ENCODE peak calls at places on chromosomes 16 and 17, in five cellular contexts. One of them, this sample, is unnamed.

GRCh38 chr17:31535581-31535981 is 144.1 kb downstream of the RAB11FIP4 start:
- DNase-seq in MM.1S: peak; percentile 89
- DNase-seq in tibial artery: no peak
- DNase-seq in epithelial cell of esophagus: no peak
- DNase-seq in lower leg skin: no peak
- DNase-seq in this sample: no peak

GRCh38 chr16:11670171-11671131 is 2.2 kb downstream of the SNN start:
- DNase-seq in tibial artery: peak; percentile 78
- DNase-seq in lower leg skin: no peak
- DNase-seq in MM.1S: no peak
- DNase-seq in epithelial cell of esophagus: peak; percentile 30
- DNase-seq in this sample: no peak

GRCh38 chr17:63702223-63702577 is 2.3 kb upstream of the LIMD2 start:
- DNase-seq in epithelial cell of esophagus: no peak
- DNase-seq in MM.1S: no peak
- DNase-seq in lower leg skin: no peak
- DNase-seq in tibial artery: peak; percentile 66
- DNase-seq in this sample: no peak

GRCh38 chr16:15865742-15866141 is 8.9 kb upstream of the MYH11 start:
- DNase-seq in epithelial cell of esophagus: no peak
- DNase-seq in lower leg skin: no peak
- DNase-seq in tibial artery: no peak
- DNase-seq in MM.1S: no peak
- DNase-seq in this sample: no peak

GRCh38 chr17:6098466-6099180 is 28.4 kb downstream of the WSCD1 start:
- DNase-seq in tibial artery: peak; percentile 61
- DNase-seq in lower leg skin: no peak
- DNase-seq in MM.1S: no peak
- DNase-seq in epithelial cell of esophagus: no peak
- DNase-seq in this sample: no peak

GRCh38 chr17:45646288-45646988 is 137.7 kb upstream of the CRHR1 start:
- DNase-seq in epithelial cell of esophagus: no peak
- DNase-seq in lower leg skin: no peak
- DNase-seq in tibial artery: peak; percentile 24
- DNase-seq in MM.1S: no peak
- DNase-seq in this sample: no peak

GRCh38 chr17:50681260-50682200 is 26.2 kb downstream of the ANKRD40 start:
- DNase-seq in lower leg skin: no peak
- DNase-seq in MM.1S: no peak
- DNase-seq in epithelial cell of esophagus: peak; percentile 81
- DNase-seq in tibial artery: peak; percentile 70
- DNase-seq in this sample: no peak

GRCh38 chr16:87709677-87710076 is 56.1 kb downstream of the KLHDC4 start:
- DNase-seq in MM.1S: no peak
- DNase-seq in epithelial cell of esophagus: no peak
- DNase-seq in tibial artery: no peak
- DNase-seq in lower leg skin: no peak
- DNase-seq in this sample: no peak

GRCh38 chr16:86044241-86044671 is 145.3 kb downstream of the IRF8 start:
- DNase-seq in tibial artery: no peak
- DNase-seq in lower leg skin: no peak
- DNase-seq in epithelial cell of esophagus: no peak
- DNase-seq in MM.1S: no peak
- DNase-seq in this sample: no peak

GRCh38 chr17:7716901-7717755 is at the start of gene DNAH2:
- DNase-seq in MM.1S: no peak
- DNase-seq in epithelial cell of esophagus: peak; percentile 92
- DNase-seq in lower leg skin: peak; percentile 56
- DNase-seq in tibial artery: peak; percentile 82
- DNase-seq in this sample: no peak

GRCh38 chr17:44314869-44315661 is 6.7 kb downstream of the RUNDC3A start:
- DNase-seq in lower leg skin: no peak
- DNase-seq in MM.1S: peak; percentile 27
- DNase-seq in tibial artery: no peak
- DNase-seq in epithelial cell of esophagus: peak; percentile 72
- DNase-seq in this sample: no peak

GRCh38 chr17:47897561-47897960 is 1.5 kb downstream of the SP2 start:
- DNase-seq in MM.1S: no peak
- DNase-seq in tibial artery: no peak
- DNase-seq in epithelial cell of esophagus: no peak
- DNase-seq in lower leg skin: no peak
- DNase-seq in this sample: no peak

DNA sequence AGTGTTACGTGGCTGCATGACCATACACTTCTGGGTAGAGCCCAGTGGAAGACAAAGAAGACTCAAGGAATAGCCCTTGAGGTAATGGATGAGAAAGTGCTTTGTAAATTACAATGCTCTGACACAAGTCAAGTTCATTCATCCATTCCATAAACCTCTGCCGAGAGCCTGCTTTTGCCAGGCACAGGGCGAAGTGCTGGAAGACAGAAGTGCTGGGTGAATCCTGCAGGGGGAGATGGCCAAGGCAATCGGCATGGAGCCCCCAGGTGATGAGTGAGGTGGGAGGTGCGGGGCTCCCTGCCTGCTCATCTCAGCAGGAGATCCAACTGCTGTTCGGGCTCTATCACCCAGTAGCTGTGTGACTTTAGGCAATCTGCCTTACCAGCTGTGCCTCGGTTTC is 2.8 kb upstream of the SOCS3 start:
- DNase-seq in tibial artery: no peak
- DNase-seq in lower leg skin: no peak
- DNase-seq in epithelial cell of esophagus: no peak
- DNase-seq in MM.1S: no peak
- DNase-seq in this sample: no peak
- TF ChIP-seq CTCF in tibial artery: no peak
- TF ChIP-seq CTCF in lower leg skin: no peak
- TF ChIP-seq CTCF in epithelial cell of esophagus: no peak
- TF ChIP-seq CTCF in MM.1S: peak; percentile 5
- TF ChIP-seq CTCF in this sample: no peak

GRCh38 chr16:5026664-5027063 is 7.1 kb downstream of the NAGPA start:
- DNase-seq in MM.1S: no peak
- DNase-seq in lower leg skin: no peak
- DNase-seq in epithelial cell of esophagus: no peak
- DNase-seq in tibial artery: no peak
- DNase-seq in this sample: no peak

GRCh38 chr16:5022521-5022920 is 11.2 kb downstream of the NAGPA start:
- DNase-seq in tibial artery: no peak
- DNase-seq in MM.1S: no peak
- DNase-seq in epithelial cell of esophagus: no peak
- DNase-seq in lower leg skin: no peak
- DNase-seq in this sample: no peak

GRCh38 chr16:5025171-5025632 is 8.5 kb downstream of the NAGPA start:
- DNase-seq in epithelial cell of esophagus: no peak
- DNase-seq in lower leg skin: no peak
- DNase-seq in MM.1S: no peak
- DNase-seq in tibial artery: no peak
- DNase-seq in this sample: no peak

GRCh38 chr16:5027086-5027485 is 6.6 kb downstream of the NAGPA start:
- DNase-seq in tibial artery: no peak
- DNase-seq in MM.1S: no peak
- DNase-seq in epithelial cell of esophagus: no peak
- DNase-seq in lower leg skin: no peak
- DNase-seq in this sample: no peak

GRCh38 chr16:5024632-5025031 is 9.1 kb downstream of the NAGPA start:
- DNase-seq in tibial artery: no peak
- DNase-seq in MM.1S: peak; percentile 55
- DNase-seq in epithelial cell of esophagus: peak; percentile 70
- DNase-seq in lower leg skin: no peak
- DNase-seq in this sample: no peak
- TF ChIP-seq CTCF in tibial artery: no peak
- TF ChIP-seq CTCF in MM.1S: peak; percentile 27
- TF ChIP-seq CTCF in epithelial cell of esophagus: peak; percentile 50
- TF ChIP-seq CTCF in lower leg skin: no peak
- TF ChIP-seq CTCF in this sample: no peak

DNA sequence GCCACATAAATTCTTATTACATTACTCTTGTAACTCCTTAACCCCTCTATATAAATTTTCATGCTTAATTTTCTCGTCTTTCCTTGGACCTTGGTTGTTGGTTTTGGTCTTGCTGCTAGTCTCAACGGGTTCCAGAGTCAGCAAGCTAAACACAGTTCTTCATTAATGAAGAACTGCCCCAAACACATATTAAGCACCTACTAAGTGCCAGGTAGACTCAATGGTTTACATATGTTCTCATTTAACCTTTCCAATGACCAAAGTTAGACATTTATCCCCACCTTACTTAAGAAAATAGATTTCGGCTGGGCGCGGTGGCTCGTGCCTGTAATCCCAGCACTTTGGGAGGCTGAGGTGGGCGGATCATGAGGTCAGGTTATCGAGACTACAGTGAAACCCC is 15.0 kb downstream of the SIAH1 start:
- DNase-seq in epithelial cell of esophagus: no peak
- DNase-seq in tibial artery: no peak
- DNase-seq in lower leg skin: no peak
- DNase-seq in MM.1S: no peak
- DNase-seq in this sample: no peak
- TF ChIP-seq CTCF in epithelial cell of esophagus: no peak
- TF ChIP-seq CTCF in tibial artery: no peak
- TF ChIP-seq CTCF in lower leg skin: no peak
- TF ChIP-seq CTCF in MM.1S: no peak
- TF ChIP-seq CTCF in this sample: no peak

GRCh38 chr17:75753514-75754377 is 11.2 kb downstream of the GALK1 start:
- DNase-seq in MM.1S: peak; percentile 82
- DNase-seq in tibial artery: peak; percentile 83
- DNase-seq in epithelial cell of esophagus: no peak
- DNase-seq in lower leg skin: no peak
- DNase-seq in this sample: peak; percentile 55
- TF ChIP-seq CTCF in MM.1S: peak; percentile 55
- TF ChIP-seq CTCF in tibial artery: peak; percentile 46
- TF ChIP-seq CTCF in epithelial cell of esophagus: no peak
- TF ChIP-seq CTCF in lower leg skin: no peak
- TF ChIP-seq CTCF in this sample: peak; percentile 80

GRCh38 chr17:17873450-17873991 is 36.7 kb upstream of the SREBF1 start:
- DNase-seq in MM.1S: no peak
- DNase-seq in tibial artery: no peak
- DNase-seq in lower leg skin: no peak
- DNase-seq in epithelial cell of esophagus: no peak
- DNase-seq in this sample: no peak

GRCh38 chr17:17868637-17869522 is 32.1 kb upstream of the SREBF1 start:
- DNase-seq in epithelial cell of esophagus: no peak
- DNase-seq in lower leg skin: no peak
- DNase-seq in MM.1S: no peak
- DNase-seq in tibial artery: no peak
- DNase-seq in this sample: no peak

GRCh38 chr17:17871913-17872312 is 35.1 kb upstream of the SREBF1 start:
- DNase-seq in tibial artery: no peak
- DNase-seq in MM.1S: no peak
- DNase-seq in lower leg skin: no peak
- DNase-seq in epithelial cell of esophagus: no peak
- DNase-seq in this sample: no peak

GRCh38 chr17:17872468-17873345 is 35.9 kb upstream of the SREBF1 start:
- DNase-seq in lower leg skin: no peak
- DNase-seq in epithelial cell of esophagus: peak; percentile 25
- DNase-seq in tibial artery: peak; percentile 73
- DNase-seq in MM.1S: no peak
- DNase-seq in this sample: no peak

GRCh38 chr17:17870292-17870691 is 33.5 kb upstream of the SREBF1 start:
- DNase-seq in MM.1S: no peak
- DNase-seq in epithelial cell of esophagus: no peak
- DNase-seq in lower leg skin: no peak
- DNase-seq in tibial artery: no peak
- DNase-seq in this sample: no peak
- TF ChIP-seq CTCF in MM.1S: no peak
- TF ChIP-seq CTCF in epithelial cell of esophagus: no peak
- TF ChIP-seq CTCF in lower leg skin: no peak
- TF ChIP-seq CTCF in tibial artery: no peak
- TF ChIP-seq CTCF in this sample: no peak